ENCODE peak calls at places on chromosomes 1 and 21, in four cellular contexts. Y is mammary epithelial cell, W is GM23338, L is fibroblast of lung. R is an unnamed sample. For H4K20me1, the result is how much of the 10 kb centered on the place peaks cover.

GRCh38 chr1:236515443-236515958 is 8.3 kb upstream of the LGALS8 start:
- DNase-seq in Y (no peak), W (no peak), L (no peak), R (no peak)

GRCh38 chr1:3115275-3116149 is 46.5 kb downstream of the PRDM16 start:
- DNase-seq in Y (no peak), W (no peak), L (no peak), R (no peak)

GRCh38 chr21:26844258-26845065 is 747 bp downstream of the ADAMTS1 start:
- DNase-seq in Y (peak), W (peak), L (peak), R (no peak)

GRCh38 chr1:119758584-119758983 is 10.1 kb downstream of the HMGCS2 start:
- DNase-seq in Y (no peak), W (no peak), L (no peak), R (no peak)

GRCh38 chr1:54859687-54860391 is 27.2 kb downstream of the DHCR24 start:
- DNase-seq in Y (no peak), W (no peak), L (peak), R (peak)

GRCh38 chr1:41784516-41785279 is 134.0 kb downstream of the HIVEP3 start:
- DNase-seq in Y (no peak), W (no peak), L (peak), R (no peak)

GRCh38 chr1:53122194-53122846 is 20.1 kb downstream of the SLC1A7 start:
- DNase-seq in Y (no peak), W (no peak), L (peak), R (no peak)

GRCh38 chr21:17270234-17270633 is 242.6 kb upstream of the CXADR start:
- DNase-seq in Y (peak), W (peak), L (peak), R (peak)

GRCh38 chr1:221756830-221757551 is 15.1 kb upstream of the DUSP10 start:
- DNase-seq in Y (no peak), W (no peak), L (peak), R (no peak)

GRCh38 chr1:1032428-1032827 is 12.5 kb downstream of the AGRN start:
- DNase-seq in Y (no peak), W (peak), L (no peak), R (no peak)

GRCh38 chr1:158060001-158060400 is 66.6 kb downstream of the KIRREL1 start:
- DNase-seq in Y (no peak), W (peak), L (no peak), R (no peak)

GRCh38 chr1:71027991-71028390 is 19.6 kb downstream of the PTGER3 start:
- DNase-seq in Y (no peak), W (no peak), L (no peak), R (no peak)

GRCh38 chr1:222970040-222970439 is 155.2 kb downstream of the DISP1 start:
- DNase-seq in Y (no peak), W (no peak), L (no peak), R (no peak)

GRCh38 chr1:23242414-23242813 is 25.1 kb upstream of the HTR1D start:
- DNase-seq in Y (no peak), W (no peak), L (no peak), R (no peak)

GRCh38 chr1:176843352-176844297 is 320.9 kb downstream of the ASTN1 start:
- DNase-seq in Y (peak), W (peak), L (peak), R (peak)

GRCh38 chr1:168234846-168235547 is 9.2 kb downstream of the SFT2D2 start:
- DNase-seq in Y (peak), W (peak), L (peak), R (no peak)

GRCh38 chr1:31989964-31990363 is 23.7 kb upstream of the KHDRBS1 start:
- DNase-seq in Y (no peak), W (no peak), L (no peak), R (no peak)

GRCh38 chr1:152110365-152110859 is 4.8 kb downstream of the TCHH start:
- DNase-seq in Y (peak), W (peak), L (peak), R (peak)

GRCh38 chr1:59077739-59078503 is 219.0 kb upstream of the FGGY start:
- DNase-seq in Y (no peak), W (peak), L (no peak), R (no peak)

GRCh38 chr1:205530116-205530515 is 25.6 kb downstream of the CDK18 start:
- DNase-seq in Y (no peak), W (no peak), L (no peak), R (no peak)

GRCh38 chr1:26041401-26041800 is 4.5 kb downstream of the SLC30A2 start:
- DNase-seq in Y (no peak), W (no peak), L (no peak), R (no peak)

DNA sequence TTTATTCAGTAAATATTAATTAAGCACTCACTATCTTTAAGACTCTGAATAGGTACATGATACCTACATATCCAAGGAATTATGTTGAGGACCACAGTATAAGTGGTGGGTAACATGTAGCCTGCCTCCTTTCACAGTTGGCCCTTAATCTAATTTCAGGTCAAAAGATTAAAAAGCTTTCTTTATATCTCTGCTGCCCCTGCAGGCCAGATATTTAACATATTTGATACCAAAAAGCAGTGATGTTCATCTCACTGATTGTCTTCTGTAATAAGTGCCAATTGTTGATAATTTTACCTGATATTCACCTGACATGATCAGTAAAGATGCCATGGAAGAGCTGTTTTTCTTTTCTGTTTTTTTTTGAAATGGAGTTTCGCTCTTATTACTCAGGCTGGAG is 36.5 kb downstream of the RLF start:
- DNase-seq in Y (no peak), W (no peak), L (no peak), R (no peak)
- TF ChIP-seq CTCF in Y (peak), W (peak), L (no peak), R (peak)

DNA sequence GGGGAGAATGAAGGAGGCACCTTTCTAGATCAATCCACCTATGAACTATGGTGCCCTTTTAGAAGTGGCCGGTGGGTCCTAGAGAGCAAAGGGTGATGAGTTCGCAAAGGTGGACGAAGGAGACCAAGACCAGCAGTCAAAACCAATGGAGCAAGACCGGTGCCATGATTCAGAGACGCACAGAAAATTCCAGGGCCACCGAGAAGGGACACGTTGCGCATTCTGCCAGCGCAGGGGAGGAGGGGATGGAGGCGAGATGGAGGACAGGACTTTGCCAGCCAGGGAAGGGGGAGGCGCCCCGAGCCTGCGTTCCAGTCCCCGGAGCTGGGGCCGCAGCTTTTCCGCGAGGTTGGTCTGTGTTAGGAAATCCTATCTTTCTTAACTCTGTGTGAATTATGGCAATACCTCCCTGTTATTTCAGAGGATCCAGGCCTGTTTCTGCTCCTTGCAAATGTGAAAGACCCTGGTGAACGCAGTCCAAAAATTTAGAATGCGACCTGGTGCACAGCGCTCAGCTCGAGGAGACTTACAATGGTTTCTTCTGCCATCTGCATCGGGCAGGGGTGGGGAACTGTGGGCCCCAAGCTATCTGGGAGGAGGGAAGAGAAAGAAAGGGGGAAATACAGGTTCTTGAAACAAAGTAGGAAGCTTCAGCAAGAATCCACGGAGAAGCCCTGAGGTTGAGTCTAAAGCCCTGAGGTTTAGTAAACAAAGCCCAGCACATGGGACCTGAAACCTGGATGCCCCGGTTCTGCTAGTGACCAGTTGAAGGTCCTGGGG is 129.4 kb downstream of the MRPS6 start:
- DNase-seq in Y (no peak), W (peak), L (no peak), R (no peak)
- H3K4me2 ChIP-seq in Y (peak), W (peak), L (peak), R (no peak)

GRCh38 chr1:180837025-180837424 is 75.7 kb upstream of the KIAA1614 start:
- DNase-seq in Y (no peak), W (peak), L (peak), R (no peak)
- H4K20me1 ChIP-seq in Y (under half), W (under half), L (under half), R (under half)

DNA sequence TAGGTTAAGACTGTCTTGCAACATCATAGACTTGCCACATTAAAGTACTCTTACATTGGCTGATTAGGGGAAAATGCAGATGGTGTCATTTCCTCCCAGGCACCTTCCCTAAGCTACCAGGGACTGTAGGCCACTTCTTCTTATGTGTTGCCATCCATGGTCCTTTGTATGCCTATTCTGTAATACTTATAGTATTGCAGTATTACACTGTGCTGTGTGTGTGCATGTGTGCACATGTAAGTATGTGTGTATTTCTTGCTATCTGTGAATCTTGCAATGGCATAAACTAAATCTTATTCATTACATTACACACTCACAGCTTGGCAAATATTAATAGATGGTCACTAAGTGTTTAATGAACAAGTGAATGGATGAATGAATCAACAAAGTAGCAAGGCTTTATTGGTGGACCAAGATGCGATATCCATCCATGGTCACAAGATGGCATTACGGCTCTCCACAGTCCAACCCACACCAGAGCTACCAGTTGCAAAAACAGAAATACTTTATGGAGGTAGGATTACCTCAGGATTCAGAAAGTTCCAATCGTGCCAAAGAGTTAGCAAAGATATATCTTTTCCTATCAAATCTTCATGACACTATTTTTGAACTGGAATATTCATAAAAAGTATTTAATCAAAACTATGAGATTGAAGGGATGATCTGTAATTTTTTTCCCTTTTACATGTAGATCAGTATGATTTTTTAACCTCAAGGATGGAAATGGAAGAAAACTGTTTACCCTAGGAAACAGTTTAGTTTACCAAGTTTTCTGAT is 160.2 kb downstream of the DENND1B start:
- DNase-seq in Y (peak), W (peak), L (peak), R (no peak)
- TF ChIP-seq CTCF in Y (peak), W (peak), L (peak), R (peak)

DNA sequence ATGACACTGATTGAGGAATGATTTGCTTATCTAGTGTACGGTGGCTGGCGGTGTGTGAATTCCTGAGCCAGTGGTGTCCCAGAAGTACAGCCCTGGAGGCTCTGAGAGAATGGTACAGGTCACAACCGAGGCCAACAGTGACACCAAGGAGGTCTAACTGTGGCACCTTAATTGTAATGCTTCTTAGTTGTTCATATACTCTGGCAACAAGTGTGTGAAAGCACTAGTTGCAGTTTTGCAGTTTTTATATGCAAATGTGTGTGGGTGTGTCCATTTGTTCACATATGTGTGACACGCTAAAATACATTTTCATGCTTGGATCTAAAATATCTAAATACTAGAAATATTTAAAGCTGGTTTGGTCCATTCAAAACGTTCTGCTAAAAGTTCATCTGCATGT is 185.3 kb upstream of the FMN2 start:
- DNase-seq in Y (no peak), W (no peak), L (no peak), R (no peak)
- H3K4me2 ChIP-seq in Y (no peak), W (no peak), L (no peak), R (no peak)

GRCh38 chr1:21774835-21775541 is 8.0 kb downstream of the USP48 start:
- DNase-seq in Y (no peak), W (no peak), L (no peak), R (no peak)
- H4K20me1 ChIP-seq in Y (under half), W (half or more), L (under half), R (under half)

GRCh38 chr1:60129916-60130315 is 56.3 kb upstream of the C1orf87 start:
- DNase-seq in Y (no peak), W (peak), L (peak), R (no peak)

GRCh38 chr1:60130703-60131102 is 57.1 kb upstream of the C1orf87 start:
- DNase-seq in Y (no peak), W (no peak), L (peak), R (no peak)

GRCh38 chr1:60132108-60132507 is 58.5 kb upstream of the C1orf87 start:
- DNase-seq in Y (no peak), W (no peak), L (no peak), R (no peak)

DNA sequence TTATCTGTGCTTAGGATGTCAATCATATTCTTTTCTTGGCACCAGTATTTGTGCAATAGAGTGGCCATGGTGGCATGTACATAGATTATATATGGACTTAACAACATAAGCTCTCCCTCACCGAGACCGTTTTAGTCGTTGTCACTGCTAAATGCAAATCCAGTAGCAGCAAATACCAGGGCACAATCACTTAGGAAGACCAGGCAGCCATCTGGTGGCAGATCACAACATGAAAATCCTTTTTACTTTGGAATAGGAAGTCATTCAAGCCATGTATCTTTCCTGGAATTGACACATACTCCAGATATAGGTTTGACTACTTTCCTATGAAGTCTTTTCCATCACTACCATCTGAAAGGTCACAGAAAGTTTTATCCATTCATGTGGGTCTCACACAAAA is 53.2 kb upstream of the C1orf87 start:
- DNase-seq in Y (no peak), W (peak), L (no peak), R (no peak)
- TF ChIP-seq CTCF in Y (no peak), W (peak), L (no peak), R (peak)

GRCh38 chr1:204314209-204314892 is 45.4 kb downstream of the PLEKHA6 start:
- DNase-seq in Y (peak), W (peak), L (no peak), R (peak)
- H3K4me2 ChIP-seq in Y (no peak), W (peak), L (no peak), R (peak)